ENCODE peak calls at places on chromosomes 6 and 20, in five cellular contexts. Q is M059J; X is brain microvascular endothelial cell; T is stimulated activated CD8-positive, alpha-beta memory T cell treated with anti-CD3 and anti-CD28 coated beads, Interleukin-2, amount 100 ng/mL, for 1 hour; I is stimulated activated naive B cell treated with anti-CD40 and anti-IgM and Interleukin-4, amounts not matched to agents 10 μg/mL and 1 μg/mL and 100 μg/mL, for 72 hours. Z is an unnamed sample.

GRCh38 chr6:158861686-158862381 is 42.7 kb upstream of the EZR start:
- DNase-seq in T (no peak), Q (no peak), I (no peak), X (no peak), Z (no peak)

GRCh38 chr6:92122746-92123145 is 1296.6 kb downstream of the EPHA7 start:
- DNase-seq in Q (no peak), T (no peak), I (no peak), X (no peak), Z (no peak)

GRCh38 chr6:40195751-40196518 is 261.7 kb upstream of the MOCS1 start:
- DNase-seq in T (no peak), Q (no peak), I (no peak), X (no peak), Z (no peak)

GRCh38 chr6:127520061-127520460 is 926 bp upstream of the MTCL3 start:
- DNase-seq in X (peak), I (no peak), T (no peak), Q (peak), Z (no peak)

GRCh38 chr20:11919571-11919970 is 1.9 kb downstream of the BTBD3 start:
- DNase-seq in Q (no peak), I (no peak), T (no peak), X (no peak), Z (no peak)

GRCh38 chr6:18260448-18261106 is 3.8 kb downstream of the DEK start:
- DNase-seq in T (no peak), I (peak), X (peak), Q (peak), Z (no peak)

GRCh38 chr6:105835373-105835772 is 250.8 kb upstream of the PRDM1 start:
- DNase-seq in X (peak), T (no peak), Q (peak), I (no peak), Z (no peak)

GRCh38 chr6:113009682-113010081 is 662.6 kb downstream of the RFPL4B start:
- DNase-seq in X (peak), Q (peak), T (no peak), I (no peak), Z (no peak)

GRCh38 chr6:106751501-106752252 is 122.3 kb downstream of the QRSL1 start:
- DNase-seq in T (no peak), Q (peak), X (no peak), I (no peak), Z (no peak)

GRCh38 chr6:36139991-36140710 is 9.8 kb downstream of the MAPK13 start:
- DNase-seq in I (no peak), T (no peak), Q (no peak), X (no peak), Z (no peak)

GRCh38 chr20:1178623-1179022 is 6.2 kb downstream of the TMEM74B start:
- DNase-seq in Q (no peak), I (no peak), T (no peak), X (no peak), Z (no peak)

GRCh38 chr6:45988635-45989034 is 27.0 kb downstream of the CLIC5 start:
- DNase-seq in I (no peak), Q (no peak), T (no peak), X (no peak), Z (no peak)

GRCh38 chr20:21102691-21103311 is 3.4 kb downstream of the LINC00237 start:
- DNase-seq in X (no peak), T (no peak), Q (no peak), I (peak), Z (no peak)

GRCh38 chr20:2476742-2477615 is 6.4 kb upstream of the SNRPB start:
- DNase-seq in T (no peak), I (no peak), Q (peak), X (no peak), Z (no peak)

GRCh38 chr6:22383016-22383415 is 86.2 kb upstream of the PRL start:
- DNase-seq in I (no peak), X (no peak), Q (peak), T (no peak), Z (no peak)

GRCh38 chr20:50692553-50692933 is 1.2 kb upstream of the RIPOR3 start:
- DNase-seq in Q (no peak), T (no peak), X (no peak), I (no peak), Z (no peak)

GRCh38 chr6:109701201-109701600 is 10.1 kb downstream of the FIG4 start:
- DNase-seq in X (no peak), I (no peak), Q (no peak), T (no peak), Z (no peak)

GRCh38 chr6:42316390-42316970 is 98.8 kb upstream of the MRPS10 start:
- DNase-seq in Q (peak), X (peak), T (no peak), I (no peak), Z (no peak)

GRCh38 chr6:3455490-3456394 is 1.1 kb downstream of the SLC22A23 start:
- DNase-seq in Q (peak), T (no peak), X (no peak), I (no peak), Z (no peak)

GRCh38 chr6:132797975-132798819 is at the start of gene SLC18B1:
- DNase-seq in Q (peak), T (no peak), I (peak), X (peak), Z (peak)

GRCh38 chr6:89667872-89668556 is 29.5 kb upstream of the LYRM2 start:
- DNase-seq in I (no peak), X (peak), T (no peak), Q (no peak), Z (no peak)

GRCh38 chr6:31765910-31766794 is 3.7 kb downstream of the SAPCD1 start:
- DNase-seq in I (no peak), T (no peak), Q (no peak), X (no peak), Z (no peak)

GRCh38 chr6:17101422-17102257 is at the start of gene STMND1:
- DNase-seq in I (peak), T (no peak), X (no peak), Q (peak), Z (no peak)

GRCh38 chr6:130945401-130945919 is 117.6 kb downstream of the EPB41L2 start:
- DNase-seq in T (no peak), X (no peak), Q (peak), I (no peak), Z (no peak)

GRCh38 chr6:3079700-3080099 is 11.4 kb downstream of the RIPK1 start:
- DNase-seq in I (no peak), X (no peak), Q (no peak), T (no peak), Z (no peak)

GRCh38 chr6:34213772-34214171 is 22.9 kb upstream of the HMGA1 start:
- DNase-seq in T (no peak), Q (peak), I (no peak), X (no peak), Z (no peak)

GRCh38 chr20:63036266-63036665 is 29.5 kb upstream of the BHLHE23 start:
- DNase-seq in T (no peak), Q (no peak), I (no peak), X (no peak), Z (no peak)

GRCh38 chr6:91167846-91168245 is 581.0 kb upstream of the MAP3K7 start:
- DNase-seq in Q (no peak), I (no peak), X (no peak), T (no peak), Z (no peak)

Z was measured in activated T-helper 2 cell treated with anti-CD3 and anti-CD28 coated beads, Interferon-gamma antibody, Interleukin-2, Interleukin-4, amounts not matched to agents 10 μg/mL and 5 μg/mL and 100 μg/mL, durations not matched to agents 14 hours and 24 hours and 36 hours.